ENCODE peak calls at places on chromosomes 5 and 9, in five cellular contexts. L is posterior vena cava; D is AG09319; M is CD4-positive, alpha-beta T cell; K is fibroblast of the conjunctiva. W is an unnamed sample.

GRCh38 chr5:156208271-156208670 is 118.7 kb upstream of the SGCD start:
- DNase-seq in L (no peak), K (no peak), M (no peak), D (no peak), W (no peak)

GRCh38 chr5:124839371-124839998 is 93.0 kb upstream of the ZNF608 start:
- DNase-seq in L (no peak), D (no peak), M (no peak), K (no peak), W (no peak)

GRCh38 chr9:122239722-122240121 is 11.0 kb upstream of the LHX6 start:
- DNase-seq in L (no peak), K (no peak), D (no peak), M (no peak), W (no peak)

GRCh38 chr9:97889941-97890557 is 32.3 kb downstream of the TRMO start:
- DNase-seq in K (no peak), L (no peak), D (no peak), M (peak), W (peak)

GRCh38 chr9:523444-523843 is 308.8 kb downstream of the DOCK8 start:
- DNase-seq in M (no peak), D (no peak), K (no peak), L (no peak), W (no peak)

GRCh38 chr5:150058480-150059126 is 27.8 kb downstream of the CSF1R start:
- DNase-seq in M (no peak), K (no peak), D (peak), L (no peak), W (no peak)

GRCh38 chr5:180333661-180334060 is 19.5 kb downstream of the GFPT2 start:
- DNase-seq in L (no peak), K (no peak), D (no peak), M (no peak), W (no peak)

GRCh38 chr5:107840161-107840560 is 169.4 kb upstream of the EFNA5 start:
- DNase-seq in D (no peak), L (no peak), M (no peak), K (no peak), W (no peak)

GRCh38 chr5:127863161-127863560 is 160.0 kb downstream of the CCDC192 start:
- DNase-seq in L (no peak), K (no peak), D (no peak), M (no peak), W (no peak)

GRCh38 chr9:78967557-78968212 is 604.1 kb upstream of the TLE4 start:
- DNase-seq in M (no peak), D (no peak), L (no peak), K (no peak), W (no peak)

GRCh38 chr9:7234144-7234543 is 476.4 kb downstream of the KDM4C start:
- DNase-seq in L (no peak), M (no peak), K (no peak), D (no peak), W (no peak)

GRCh38 chr9:93480728-93481324 is 27.4 kb upstream of the FAM120AOS start:
- DNase-seq in K (no peak), L (no peak), D (no peak), M (no peak), W (no peak)

GRCh38 chr9:127567119-127567897 is 44.8 kb upstream of the STXBP1 start:
- DNase-seq in K (no peak), M (no peak), D (no peak), L (peak), W (no peak)

W was measured in activated T-helper 9 cell treated with anti-CD3 and anti-CD28 coated beads, Interleukin-2, amount 50 U/mL, for 16 hours.